ENCODE peak calls at places on chromosomes 5 and 9, in nine cellular contexts. One of them, this sample, is unnamed.

GRCh38 chr5:143040622-143041021 is 270.4 kb downstream of the ARHGAP26 start:
- DNase-seq in CD8-positive, alpha-beta T cell: no peak
- DNase-seq in GM20000: no peak
- DNase-seq in GM10248: no peak
- DNase-seq in cardiac muscle cell: no peak
- DNase-seq in foreskin fibroblast: no peak
- DNase-seq in AG09319: no peak
- DNase-seq in endothelial cell: no peak
- DNase-seq in psoas muscle: no peak
- DNase-seq in this sample: no peak

GRCh38 chr9:35538361-35539234 is 48.7 kb downstream of the RUSC2 start:
- DNase-seq in psoas muscle: peak
- DNase-seq in GM10248: no peak
- DNase-seq in foreskin fibroblast: peak
- DNase-seq in CD8-positive, alpha-beta T cell: no peak
- DNase-seq in endothelial cell: peak
- DNase-seq in AG09319: peak
- DNase-seq in GM20000: no peak
- DNase-seq in cardiac muscle cell: peak
- DNase-seq in this sample: peak

GRCh38 chr5:151699071-151699901 is 12.6 kb upstream of the SPARC start:
- DNase-seq in AG09319: peak
- DNase-seq in endothelial cell: no peak
- DNase-seq in psoas muscle: peak
- DNase-seq in GM10248: no peak
- DNase-seq in foreskin fibroblast: peak
- DNase-seq in GM20000: no peak
- DNase-seq in CD8-positive, alpha-beta T cell: no peak
- DNase-seq in cardiac muscle cell: peak
- DNase-seq in this sample: peak

GRCh38 chr9:91825866-91826265 is 124.2 kb downstream of the ROR2 start:
- DNase-seq in foreskin fibroblast: no peak
- DNase-seq in GM10248: no peak
- DNase-seq in endothelial cell: no peak
- DNase-seq in CD8-positive, alpha-beta T cell: no peak
- DNase-seq in cardiac muscle cell: no peak
- DNase-seq in psoas muscle: no peak
- DNase-seq in GM20000: no peak
- DNase-seq in AG09319: no peak
- DNase-seq in this sample: no peak

GRCh38 chr5:170011751-170012150 is 31.5 kb upstream of the INSYN2B start:
- DNase-seq in endothelial cell: no peak
- DNase-seq in cardiac muscle cell: no peak
- DNase-seq in AG09319: no peak
- DNase-seq in CD8-positive, alpha-beta T cell: no peak
- DNase-seq in GM10248: no peak
- DNase-seq in GM20000: no peak
- DNase-seq in psoas muscle: no peak
- DNase-seq in foreskin fibroblast: no peak
- DNase-seq in this sample: no peak

GRCh38 chr9:121774715-121775613 is 123.5 kb downstream of the DAB2IP start:
- DNase-seq in GM20000: no peak
- DNase-seq in AG09319: no peak
- DNase-seq in CD8-positive, alpha-beta T cell: no peak
- DNase-seq in foreskin fibroblast: no peak
- DNase-seq in endothelial cell: no peak
- DNase-seq in psoas muscle: no peak
- DNase-seq in GM10248: no peak
- DNase-seq in cardiac muscle cell: no peak
- DNase-seq in this sample: no peak

GRCh38 chr9:78001946-78002731 is 29.5 kb downstream of the GNAQ start:
- DNase-seq in GM10248: no peak
- DNase-seq in endothelial cell: no peak
- DNase-seq in AG09319: no peak
- DNase-seq in CD8-positive, alpha-beta T cell: no peak
- DNase-seq in foreskin fibroblast: peak
- DNase-seq in GM20000: no peak
- DNase-seq in psoas muscle: no peak
- DNase-seq in cardiac muscle cell: peak
- DNase-seq in this sample: no peak

GRCh38 chr5:62502456-62503101 is 76.0 kb upstream of the LRRC70 start:
- DNase-seq in GM20000: no peak
- DNase-seq in CD8-positive, alpha-beta T cell: no peak
- DNase-seq in GM10248: no peak
- DNase-seq in psoas muscle: no peak
- DNase-seq in cardiac muscle cell: no peak
- DNase-seq in AG09319: no peak
- DNase-seq in foreskin fibroblast: no peak
- DNase-seq in endothelial cell: no peak
- DNase-seq in this sample: no peak

GRCh38 chr5:174159327-174160247 is 114.1 kb downstream of the NSG2 start:
- DNase-seq in psoas muscle: no peak
- DNase-seq in GM10248: no peak
- DNase-seq in AG09319: no peak
- DNase-seq in foreskin fibroblast: peak
- DNase-seq in cardiac muscle cell: peak
- DNase-seq in CD8-positive, alpha-beta T cell: no peak
- DNase-seq in GM20000: no peak
- DNase-seq in endothelial cell: no peak
- DNase-seq in this sample: no peak

GRCh38 chr9:104895572-104895971 is 32.4 kb downstream of the ABCA1 start:
- DNase-seq in foreskin fibroblast: peak
- DNase-seq in endothelial cell: no peak
- DNase-seq in GM20000: no peak
- DNase-seq in cardiac muscle cell: peak
- DNase-seq in GM10248: no peak
- DNase-seq in AG09319: peak
- DNase-seq in psoas muscle: no peak
- DNase-seq in CD8-positive, alpha-beta T cell: no peak
- DNase-seq in this sample: no peak

GRCh38 chr9:109063765-109064164 is 50.5 kb upstream of the CTNNAL1 start:
- DNase-seq in CD8-positive, alpha-beta T cell: no peak
- DNase-seq in psoas muscle: no peak
- DNase-seq in endothelial cell: no peak
- DNase-seq in foreskin fibroblast: peak
- DNase-seq in GM10248: no peak
- DNase-seq in AG09319: no peak
- DNase-seq in cardiac muscle cell: no peak
- DNase-seq in GM20000: no peak
- DNase-seq in this sample: no peak

GRCh38 chr5:168219515-168220410 is 71.7 kb upstream of the WWC1 start:
- DNase-seq in cardiac muscle cell: peak
- DNase-seq in psoas muscle: no peak
- DNase-seq in endothelial cell: peak
- DNase-seq in AG09319: peak
- DNase-seq in foreskin fibroblast: peak
- DNase-seq in CD8-positive, alpha-beta T cell: no peak
- DNase-seq in GM10248: peak
- DNase-seq in GM20000: peak
- DNase-seq in this sample: peak

GRCh38 chr9:118170032-118170955 is 466.1 kb downstream of the TLR4 start:
- DNase-seq in cardiac muscle cell: peak
- DNase-seq in GM10248: peak
- DNase-seq in AG09319: no peak
- DNase-seq in foreskin fibroblast: peak
- DNase-seq in GM20000: peak
- DNase-seq in CD8-positive, alpha-beta T cell: no peak
- DNase-seq in psoas muscle: no peak
- DNase-seq in endothelial cell: peak
- DNase-seq in this sample: peak

GRCh38 chr5:111757582-111758283 is 739 bp upstream of the NREP start:
- DNase-seq in GM20000: peak
- DNase-seq in cardiac muscle cell: peak
- DNase-seq in endothelial cell: peak
- DNase-seq in GM10248: peak
- DNase-seq in CD8-positive, alpha-beta T cell: peak
- DNase-seq in psoas muscle: peak
- DNase-seq in foreskin fibroblast: peak
- DNase-seq in AG09319: peak
- DNase-seq in this sample: peak
- TF ChIP-seq CTCF in GM20000: no peak
- TF ChIP-seq CTCF in cardiac muscle cell: no peak
- TF ChIP-seq CTCF in endothelial cell: no peak
- TF ChIP-seq CTCF in GM10248: no peak
- TF ChIP-seq CTCF in CD8-positive, alpha-beta T cell: no peak
- TF ChIP-seq CTCF in psoas muscle: peak
- TF ChIP-seq CTCF in foreskin fibroblast: no peak
- TF ChIP-seq CTCF in AG09319: no peak
- TF ChIP-seq CTCF in this sample: no peak

GRCh38 chr9:12921621-12922020 is 146.8 kb downstream of the LURAP1L start:
- DNase-seq in AG09319: no peak
- DNase-seq in GM10248: no peak
- DNase-seq in psoas muscle: no peak
- DNase-seq in GM20000: no peak
- DNase-seq in endothelial cell: no peak
- DNase-seq in cardiac muscle cell: no peak
- DNase-seq in foreskin fibroblast: no peak
- DNase-seq in CD8-positive, alpha-beta T cell: no peak
- DNase-seq in this sample: no peak

GRCh38 chr9:12923472-12924009 is 148.7 kb downstream of the LURAP1L start:
- DNase-seq in CD8-positive, alpha-beta T cell: no peak
- DNase-seq in GM20000: no peak
- DNase-seq in GM10248: no peak
- DNase-seq in endothelial cell: no peak
- DNase-seq in AG09319: peak
- DNase-seq in foreskin fibroblast: peak
- DNase-seq in psoas muscle: no peak
- DNase-seq in cardiac muscle cell: peak
- DNase-seq in this sample: no peak

DNA sequence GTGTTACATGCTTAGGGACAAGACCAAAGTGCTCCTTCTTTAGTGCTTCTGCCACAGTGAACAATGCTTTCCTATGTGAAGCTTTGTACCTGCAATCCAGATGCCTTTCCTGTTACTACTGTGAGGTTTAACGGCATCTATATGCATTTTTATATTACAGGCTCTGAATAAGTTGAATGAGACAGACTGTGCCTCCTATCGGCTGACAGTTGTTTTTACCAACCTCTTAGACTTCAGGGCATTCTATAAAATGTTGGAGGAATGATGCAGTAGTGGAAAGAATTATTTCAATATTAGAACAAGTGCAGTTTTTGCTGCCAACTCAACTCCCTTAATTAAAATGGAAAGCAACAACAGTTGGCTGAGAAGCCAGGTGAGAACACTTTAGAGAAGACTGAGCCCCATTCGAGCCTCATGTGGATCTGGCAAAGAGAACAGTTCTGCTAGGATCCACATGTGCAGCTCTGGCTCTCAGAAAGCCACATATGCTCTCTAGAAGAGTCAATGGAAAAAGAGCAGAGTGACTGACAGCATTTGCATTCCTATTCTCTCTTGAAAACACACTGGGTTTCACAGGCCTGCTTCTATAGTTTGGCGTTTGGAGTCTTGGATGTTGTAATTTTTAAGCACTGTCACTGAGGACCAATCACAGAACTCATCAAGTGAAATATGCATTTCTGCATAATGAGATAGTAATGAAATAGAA is 147.5 kb downstream of the LURAP1L start:
- DNase-seq in foreskin fibroblast: peak
- DNase-seq in cardiac muscle cell: peak
- DNase-seq in AG09319: no peak
- DNase-seq in GM20000: no peak
- DNase-seq in psoas muscle: no peak
- DNase-seq in GM10248: no peak
- DNase-seq in endothelial cell: no peak
- DNase-seq in CD8-positive, alpha-beta T cell: no peak
- DNase-seq in this sample: no peak
- TF ChIP-seq CTCF in foreskin fibroblast: no peak
- TF ChIP-seq CTCF in cardiac muscle cell: no peak
- TF ChIP-seq CTCF in AG09319: peak
- TF ChIP-seq CTCF in GM20000: no peak
- TF ChIP-seq CTCF in psoas muscle: no peak
- TF ChIP-seq CTCF in GM10248: no peak
- TF ChIP-seq CTCF in endothelial cell: no peak
- TF ChIP-seq CTCF in CD8-positive, alpha-beta T cell: no peak
- TF ChIP-seq CTCF in this sample: no peak

GRCh38 chr5:865771-866170 is 15.0 kb upstream of the ZDHHC11 start:
- DNase-seq in CD8-positive, alpha-beta T cell: no peak
- DNase-seq in AG09319: no peak
- DNase-seq in foreskin fibroblast: no peak
- DNase-seq in GM10248: no peak
- DNase-seq in cardiac muscle cell: no peak
- DNase-seq in GM20000: no peak
- DNase-seq in endothelial cell: no peak
- DNase-seq in psoas muscle: peak
- DNase-seq in this sample: no peak
- TF ChIP-seq CTCF in CD8-positive, alpha-beta T cell: no peak
- TF ChIP-seq CTCF in AG09319: no peak
- TF ChIP-seq CTCF in foreskin fibroblast: no peak
- TF ChIP-seq CTCF in GM10248: no peak
- TF ChIP-seq CTCF in cardiac muscle cell: no peak
- TF ChIP-seq CTCF in GM20000: no peak
- TF ChIP-seq CTCF in endothelial cell: no peak
- TF ChIP-seq CTCF in psoas muscle: no peak
- TF ChIP-seq CTCF in this sample: no peak

GRCh38 chr5:179620293-179620692 is 3.2 kb downstream of the HNRNPH1 start:
- DNase-seq in endothelial cell: no peak
- DNase-seq in cardiac muscle cell: no peak
- DNase-seq in GM20000: no peak
- DNase-seq in CD8-positive, alpha-beta T cell: no peak
- DNase-seq in AG09319: no peak
- DNase-seq in psoas muscle: no peak
- DNase-seq in foreskin fibroblast: peak
- DNase-seq in GM10248: no peak
- DNase-seq in this sample: no peak

GRCh38 chr5:179618923-179619554 is 4.4 kb downstream of the HNRNPH1 start:
- DNase-seq in CD8-positive, alpha-beta T cell: no peak
- DNase-seq in GM20000: no peak
- DNase-seq in GM10248: no peak
- DNase-seq in foreskin fibroblast: no peak
- DNase-seq in endothelial cell: no peak
- DNase-seq in AG09319: no peak
- DNase-seq in psoas muscle: no peak
- DNase-seq in cardiac muscle cell: peak
- DNase-seq in this sample: no peak

GRCh38 chr5:179621551-179621971 is 1.9 kb downstream of the HNRNPH1 start:
- DNase-seq in psoas muscle: no peak
- DNase-seq in cardiac muscle cell: no peak
- DNase-seq in GM20000: no peak
- DNase-seq in CD8-positive, alpha-beta T cell: no peak
- DNase-seq in AG09319: no peak
- DNase-seq in GM10248: no peak
- DNase-seq in foreskin fibroblast: no peak
- DNase-seq in endothelial cell: no peak
- DNase-seq in this sample: no peak

GRCh38 chr5:179620703-179621350 is 2.6 kb downstream of the HNRNPH1 start:
- DNase-seq in cardiac muscle cell: no peak
- DNase-seq in foreskin fibroblast: peak
- DNase-seq in CD8-positive, alpha-beta T cell: no peak
- DNase-seq in GM10248: no peak
- DNase-seq in AG09319: no peak
- DNase-seq in endothelial cell: no peak
- DNase-seq in GM20000: no peak
- DNase-seq in psoas muscle: no peak
- DNase-seq in this sample: no peak

DNA sequence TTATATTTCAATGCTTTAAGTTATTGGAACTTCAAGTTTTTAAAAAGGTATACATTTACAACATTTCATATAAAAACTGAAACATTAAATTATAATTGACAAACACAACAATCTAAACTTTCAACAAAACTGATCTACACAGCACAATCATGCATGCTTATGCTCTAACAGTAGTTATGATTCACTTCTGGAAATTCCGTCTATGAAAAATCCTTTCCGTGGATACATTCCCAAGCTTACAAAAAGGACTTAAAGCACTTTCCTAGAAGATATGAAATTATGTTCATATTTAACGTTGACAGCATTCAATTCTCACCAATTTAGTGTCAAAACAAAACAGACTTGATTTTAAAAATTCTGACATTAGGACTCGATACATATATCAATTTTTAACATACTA is 3.7 kb downstream of the HNRNPH1 start:
- DNase-seq in CD8-positive, alpha-beta T cell: no peak
- DNase-seq in cardiac muscle cell: no peak
- DNase-seq in GM20000: no peak
- DNase-seq in GM10248: no peak
- DNase-seq in endothelial cell: no peak
- DNase-seq in psoas muscle: no peak
- DNase-seq in AG09319: no peak
- DNase-seq in foreskin fibroblast: peak
- DNase-seq in this sample: no peak
- TF ChIP-seq CTCF in CD8-positive, alpha-beta T cell: no peak
- TF ChIP-seq CTCF in cardiac muscle cell: no peak
- TF ChIP-seq CTCF in GM20000: no peak
- TF ChIP-seq CTCF in GM10248: no peak
- TF ChIP-seq CTCF in endothelial cell: no peak
- TF ChIP-seq CTCF in psoas muscle: no peak
- TF ChIP-seq CTCF in AG09319: no peak
- TF ChIP-seq CTCF in foreskin fibroblast: no peak
- TF ChIP-seq CTCF in this sample: no peak